ENCODE peak calls at places on chromosomes 11 and 22, in six cellular contexts. A, B, V, G, O and I are unnamed samples.

GRCh38 chr11:78532991-78533861 is 41.4 kb downstream of the NARS2 start:
- DNase-seq in O (no peak), B (no peak), V (no peak), A (no peak), G (no peak), I (no peak)

GRCh38 chr11:35676611-35676965 is 14.0 kb downstream of the TRIM44 start:
- DNase-seq in A (no peak), G (no peak), B (no peak), O (no peak), V (no peak), I (no peak)

GRCh38 chr11:10941429-10941828 is 83.6 kb upstream of the ZBED5 start:
- DNase-seq in G (no peak), V (no peak), B (no peak), O (no peak), A (no peak), I (no peak)

GRCh38 chr22:33780761-33781160 is 139.5 kb downstream of the LARGE1 start:
- DNase-seq in G (no peak), B (no peak), A (no peak), V (no peak), O (no peak), I (no peak)

GRCh38 chr22:47210112-47210657 is 447.7 kb downstream of the TBC1D22A start:
- DNase-seq in G (no peak), B (peak), A (no peak), V (peak), O (no peak), I (no peak)

GRCh38 chr11:111796696-111797095 is 30.5 kb upstream of the PPP2R1B start:
- DNase-seq in B (peak), A (no peak), O (no peak), V (no peak), G (no peak), I (no peak)

GRCh38 chr11:9143726-9144125 is 52.3 kb upstream of the SCUBE2 start:
- DNase-seq in V (no peak), O (no peak), B (no peak), A (no peak), G (no peak), I (no peak)

GRCh38 chr22:47356433-47357011 is 594.1 kb downstream of the TBC1D22A start:
- DNase-seq in B (no peak), O (no peak), V (no peak), A (peak), G (no peak), I (no peak)

GRCh38 chr11:115518983-115519382 is 14.8 kb upstream of the CADM1 start:
- DNase-seq in O (no peak), A (no peak), G (no peak), V (no peak), B (no peak), I (no peak)

GRCh38 chr11:105906517-105906916 is 115.5 kb downstream of the MSANTD4 start:
- DNase-seq in G (no peak), B (no peak), O (no peak), A (peak), V (no peak), I (no peak)
- H3K27ac ChIP-seq in G (no peak), B (no peak), O (no peak), A (peak), V (no peak), I (no peak)

DNA sequence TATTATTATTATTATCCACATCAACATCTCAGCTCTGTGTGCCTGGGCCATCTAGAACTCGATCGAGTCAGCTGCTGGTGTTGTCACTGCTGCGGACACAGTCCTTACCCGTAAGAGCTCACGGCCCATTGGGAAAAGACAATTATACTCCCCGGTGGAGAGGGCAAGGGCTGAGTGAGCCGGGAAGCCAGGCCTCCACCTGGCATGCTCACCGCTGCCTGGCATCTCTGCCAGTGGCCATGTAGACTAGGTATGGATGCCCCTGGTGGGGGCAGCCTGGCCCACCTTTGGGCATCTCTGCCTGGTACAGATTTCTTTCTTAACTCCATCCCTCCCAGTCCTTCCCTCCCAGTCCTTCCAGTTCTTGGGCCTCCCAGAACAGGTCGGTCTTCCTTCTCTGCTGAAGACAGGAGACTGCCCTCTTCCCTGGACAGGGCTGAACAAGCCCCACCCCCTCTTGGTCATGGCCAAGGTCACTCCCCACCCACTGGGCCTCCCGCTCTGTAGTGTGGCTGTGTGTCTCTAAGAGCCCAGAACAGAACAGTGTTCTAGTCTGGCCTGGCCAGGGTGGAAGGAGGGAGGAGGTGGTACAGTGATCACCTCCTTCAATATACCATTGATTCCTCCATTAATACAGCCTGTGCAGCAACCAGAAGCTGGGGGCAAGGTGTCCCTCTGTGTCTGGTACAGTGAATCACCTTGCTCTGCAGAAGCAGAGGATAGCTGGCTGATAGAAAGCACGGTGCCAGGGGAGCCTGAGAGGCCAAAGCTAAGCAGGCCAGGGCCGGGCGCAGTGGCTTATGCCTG is 57.7 kb downstream of the FLRT1 start:
- DNase-seq in A (peak), O (no peak), B (no peak), G (no peak), V (no peak), I (no peak)
- H3K27ac ChIP-seq in A (peak), O (no peak), B (no peak), G (no peak), V (no peak), I (peak)

GRCh38 chr11:41085123-41085522 is 374.3 kb downstream of the LRRC4C start:
- DNase-seq in A (no peak), G (no peak), V (no peak), B (no peak), O (no peak), I (no peak)
- H3K27ac ChIP-seq in A (no peak), G (no peak), V (no peak), B (no peak), O (no peak), I (no peak)

GRCh38 chr11:17694711-17695110 is 24.7 kb upstream of the MYOD1 start:
- DNase-seq in O (no peak), V (no peak), B (no peak), G (no peak), A (no peak), I (peak)

GRCh38 chr11:17697175-17697949 is 22.0 kb upstream of the MYOD1 start:
- DNase-seq in A (no peak), V (no peak), G (no peak), B (no peak), O (no peak), I (peak)

GRCh38 chr11:17696741-17697140 is 22.6 kb upstream of the MYOD1 start:
- DNase-seq in B (no peak), V (no peak), G (no peak), O (no peak), A (no peak), I (peak)

GRCh38 chr11:17693531-17693930 is 25.8 kb upstream of the MYOD1 start:
- DNase-seq in G (no peak), V (no peak), A (no peak), B (no peak), O (no peak), I (no peak)

DNA sequence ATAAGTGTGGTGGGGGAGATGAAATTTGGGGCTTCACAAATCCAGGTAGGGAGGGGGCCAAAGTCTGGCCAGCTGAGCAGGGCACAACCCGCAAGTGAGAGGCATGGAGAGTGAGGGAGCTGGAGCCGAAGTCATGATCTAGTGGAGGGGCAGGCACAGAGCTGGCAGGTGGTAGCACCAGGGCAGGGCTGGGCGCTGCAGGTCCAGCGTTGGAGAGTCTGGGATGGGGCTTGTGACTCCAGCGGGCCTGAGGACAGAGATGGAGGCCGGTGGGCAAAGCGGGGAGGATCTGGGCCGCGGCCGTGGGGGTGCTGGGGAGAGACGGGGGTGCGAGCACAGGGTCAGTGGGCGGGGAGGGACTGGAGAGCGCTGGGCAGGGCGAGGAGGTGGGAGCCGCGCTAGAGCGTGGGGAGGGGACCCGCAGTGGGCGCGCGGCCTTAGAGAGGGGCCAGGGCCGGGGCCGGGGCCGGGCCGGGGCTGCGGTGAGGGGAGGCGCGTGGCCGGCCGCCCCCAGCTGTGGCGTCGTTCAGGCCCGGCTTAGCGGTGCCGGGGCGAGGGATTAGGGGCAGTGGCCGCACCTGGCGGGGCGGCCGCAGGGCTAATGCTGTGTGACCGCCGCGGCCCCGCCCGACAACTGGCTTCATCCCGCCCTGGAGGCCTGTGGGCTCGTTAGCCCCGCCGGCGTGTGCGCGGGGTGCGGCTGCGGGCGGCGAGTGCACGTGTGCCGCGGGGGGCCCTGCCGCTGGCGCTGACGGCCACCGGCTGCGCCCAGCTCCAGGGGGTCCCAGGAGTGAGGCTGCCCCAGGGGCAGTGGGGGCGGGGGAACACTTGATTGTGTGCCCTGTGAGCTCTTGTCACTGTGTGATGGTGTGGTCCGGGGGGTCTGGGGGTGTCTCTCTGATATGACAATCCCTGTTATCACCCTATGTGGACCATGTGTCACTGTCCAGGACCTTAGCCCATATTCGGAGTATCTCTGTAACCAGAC is 23.6 kb upstream of the MYOD1 start:
- DNase-seq in V (peak), A (no peak), O (no peak), G (no peak), B (no peak), I (peak)
- H3K27ac ChIP-seq in V (no peak), A (no peak), O (no peak), G (no peak), B (no peak), I (peak)

DNA sequence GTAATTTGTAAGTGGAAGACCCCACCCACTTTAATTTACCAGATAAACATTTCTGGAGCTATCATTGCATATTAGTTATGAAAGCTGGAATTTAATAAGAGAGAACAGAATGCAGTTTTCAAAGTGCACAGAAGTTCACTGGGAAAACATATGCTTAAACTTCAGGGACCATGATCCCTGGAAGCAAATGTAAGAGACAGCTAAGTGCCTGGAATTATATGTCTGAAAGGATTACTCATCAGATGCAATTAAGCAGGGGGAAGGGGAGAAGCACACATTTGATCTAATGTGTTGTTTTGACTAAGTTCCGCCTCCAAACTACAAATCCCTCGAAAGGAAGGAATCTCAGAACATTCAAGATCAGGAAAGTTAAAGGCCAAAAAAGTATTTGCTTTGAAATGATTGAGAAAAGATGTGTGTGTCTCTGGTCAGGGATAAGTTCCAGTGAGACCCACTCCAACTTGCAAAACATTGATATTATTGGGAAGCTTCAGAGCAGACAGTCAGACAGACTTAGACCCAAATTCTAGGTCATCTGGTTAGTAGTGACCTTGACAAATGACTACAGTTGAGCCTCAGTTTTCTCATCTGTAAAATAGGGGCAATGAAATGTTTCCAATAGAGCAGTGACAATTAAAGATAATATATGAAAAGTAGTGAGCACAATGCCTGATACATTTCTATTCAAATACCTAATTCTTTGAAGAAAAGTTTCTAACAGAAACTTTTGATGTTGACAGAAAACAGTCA is 147.6 kb downstream of the ME3 start:
- DNase-seq in V (no peak), O (no peak), A (no peak), B (no peak), G (no peak), I (no peak)
- H3K27ac ChIP-seq in V (no peak), O (peak), A (no peak), B (peak), G (no peak), I (peak)

GRCh38 chr11:63804259-63804658 is 9.0 kb upstream of the SPINDOC start:
- DNase-seq in O (no peak), B (peak), A (no peak), G (no peak), V (no peak), I (no peak)
- H3K27ac ChIP-seq in O (no peak), B (peak), A (no peak), G (no peak), V (no peak), I (no peak)

GRCh38 chr22:38868886-38869381 is 3.1 kb downstream of the CBX6 start:
- DNase-seq in V (peak), O (peak), A (peak), G (peak), B (peak), I (peak)

GRCh38 chr22:38868286-38868721 is 3.7 kb downstream of the CBX6 start:
- DNase-seq in G (no peak), A (no peak), V (no peak), B (no peak), O (no peak), I (no peak)

GRCh38 chr22:38867124-38867455 is 4.9 kb downstream of the CBX6 start:
- DNase-seq in A (no peak), B (no peak), O (no peak), V (no peak), G (no peak), I (no peak)

GRCh38 chr22:38866399-38867123 is 5.5 kb downstream of the CBX6 start:
- DNase-seq in O (no peak), V (peak), G (no peak), A (peak), B (no peak), I (no peak)

GRCh38 chr22:38867496-38868285 is 4.3 kb downstream of the CBX6 start:
- DNase-seq in O (no peak), V (no peak), A (no peak), G (no peak), B (no peak), I (no peak)
- H3K27ac ChIP-seq in O (no peak), V (no peak), A (no peak), G (no peak), B (no peak), I (no peak)

DNA sequence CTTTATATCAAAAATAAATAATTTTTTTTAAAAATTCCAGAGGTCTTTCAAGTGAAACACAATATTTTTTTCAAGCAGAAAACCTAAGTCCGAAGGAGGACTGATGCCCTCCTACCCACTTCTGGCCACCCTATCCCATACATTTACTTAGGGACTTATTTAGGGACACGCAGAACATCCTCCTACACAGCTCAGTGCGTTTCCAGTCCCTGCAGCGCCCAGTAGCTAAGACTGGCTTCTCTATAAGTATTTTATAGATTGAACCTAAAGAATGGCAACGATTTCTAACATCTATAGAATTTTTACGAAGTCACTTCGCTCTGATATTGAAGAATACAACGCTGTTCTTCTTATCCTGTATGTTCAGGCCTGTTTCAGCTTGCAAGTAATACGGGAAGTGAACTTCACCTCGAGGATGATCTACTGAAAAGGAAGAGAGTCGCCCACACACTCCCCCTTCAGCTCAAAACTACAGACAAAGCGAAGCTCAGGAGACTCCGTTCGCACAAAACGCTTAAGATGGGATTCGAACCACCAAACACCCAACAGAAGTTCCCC is 341 bp downstream of the CHEK2 start:
- DNase-seq in O (no peak), A (peak), G (no peak), V (no peak), B (no peak), I (no peak)
- H3K27ac ChIP-seq in O (no peak), A (peak), G (no peak), V (peak), B (peak), I (peak)

GRCh38 chr11:134142536-134142935 is 73.7 kb downstream of the JAM3 start:
- DNase-seq in A (no peak), V (no peak), O (no peak), B (no peak), G (no peak), I (no peak)

GRCh38 chr11:134140961-134141490 is 72.2 kb downstream of the JAM3 start:
- DNase-seq in A (no peak), O (no peak), G (no peak), V (no peak), B (no peak), I (no peak)

GRCh38 chr11:134139303-134139872 is 70.5 kb downstream of the JAM3 start:
- DNase-seq in G (no peak), O (no peak), B (no peak), V (no peak), A (no peak), I (no peak)

GRCh38 chr11:134144744-134145143 is 75.9 kb downstream of the JAM3 start:
- DNase-seq in B (no peak), A (no peak), G (no peak), V (no peak), O (no peak), I (no peak)

GRCh38 chr11:134139873-134140331 is 71.0 kb downstream of the JAM3 start:
- DNase-seq in B (peak), G (peak), O (peak), V (peak), A (peak), I (peak)
- H3K27ac ChIP-seq in B (no peak), G (no peak), O (peak), V (no peak), A (peak), I (no peak)